ENCODE peak calls at places on chromosomes 7 and 10, in four cellular contexts. J, Z, L and E are unnamed samples.

GRCh38 chr7:104982773-104983619 is 31.0 kb upstream of the KMT2E start:
- DNase-seq in Z (no peak), L (no peak), J (no peak), E (no peak)

GRCh38 chr10:43322769-43323168 is 48.7 kb upstream of the FXYD4 start:
- DNase-seq in J (peak; percentile 86), L (peak; percentile 85), Z (peak; percentile 86), E (peak; percentile 94)

GRCh38 chr10:20100157-20100556 is 283.9 kb downstream of the PLXDC2 start:
- DNase-seq in J (no peak), L (no peak), Z (no peak), E (no peak)

GRCh38 chr10:79483299-79483698 is 29.0 kb upstream of the EIF5AL1 start:
- DNase-seq in J (no peak), L (no peak), Z (no peak), E (no peak)

GRCh38 chr10:122475130-122475529 is 13.8 kb downstream of the HTRA1 start:
- DNase-seq in L (peak; percentile 81), J (peak; percentile 66), Z (peak; percentile 83), E (no peak)

GRCh38 chr7:158923928-158924511 is 67.7 kb downstream of the DYNC2I1 start:
- DNase-seq in L (no peak), J (no peak), Z (peak; percentile 30), E (no peak)

GRCh38 chr7:2982831-2983230 is 60.8 kb downstream of the CARD11 start:
- DNase-seq in L (no peak), J (no peak), Z (no peak), E (no peak)

GRCh38 chr10:111142082-111142481 is 65.3 kb downstream of the ADRA2A start:
- DNase-seq in L (no peak), Z (no peak), J (no peak), E (no peak)

GRCh38 chr7:6392712-6393666 is 54.8 kb downstream of the DAGLB start:
- DNase-seq in L (peak; percentile 34), Z (peak; percentile 66), J (peak; percentile 73), E (peak; percentile 90)

GRCh38 chr7:157561523-157561785 is 224.7 kb downstream of the DNAJB6 start:
- DNase-seq in Z (no peak), J (no peak), L (no peak), E (no peak)

GRCh38 chr10:102752934-102753664 is 9.4 kb downstream of the WBP1L start:
- DNase-seq in J (peak; percentile 50), L (no peak), Z (no peak), E (no peak)

GRCh38 chr7:106871793-106872571 is 6.9 kb downstream of the PIK3CG start:
- DNase-seq in L (no peak), J (no peak), Z (no peak), E (no peak)

GRCh38 chr7:77866791-77867190 is 68.2 kb downstream of the PHTF2 start:
- DNase-seq in Z (no peak), J (no peak), L (no peak), E (no peak)

GRCh38 chr10:8221481-8221880 is 167.0 kb downstream of the GATA3 start:
- DNase-seq in Z (peak; percentile 28), L (no peak), J (peak; percentile 39), E (no peak)

GRCh38 chr10:32060372-32060771 is 4.1 kb upstream of the KIF5B start:
- DNase-seq in J (no peak), L (no peak), Z (no peak), E (no peak)

GRCh38 chr10:79380918-79381775 is 33.9 kb downstream of the PPIF start:
- DNase-seq in J (peak; percentile 18), Z (no peak), L (no peak), E (no peak)

GRCh38 chr10:100728928-100729876 is 16.2 kb upstream of the PAX2 start:
- DNase-seq in J (no peak), Z (no peak), L (no peak), E (no peak)

GRCh38 chr7:20450473-20450872 is 119.8 kb downstream of the ITGB8 start:
- DNase-seq in J (no peak), Z (no peak), L (no peak), E (no peak)

GRCh38 chr10:112958275-112958995 is 8.4 kb downstream of the TCF7L2 start:
- DNase-seq in Z (no peak), L (no peak), J (no peak), E (no peak)
- H3K4me1 ChIP-seq in Z (peaks cover 79% of the 10 kb centered on the region), L (peaks cover 12% of the 10 kb centered on the region), J (peaks cover 20% of the 10 kb centered on the region), E (peaks cover 15% of the 10 kb centered on the region)

DNA sequence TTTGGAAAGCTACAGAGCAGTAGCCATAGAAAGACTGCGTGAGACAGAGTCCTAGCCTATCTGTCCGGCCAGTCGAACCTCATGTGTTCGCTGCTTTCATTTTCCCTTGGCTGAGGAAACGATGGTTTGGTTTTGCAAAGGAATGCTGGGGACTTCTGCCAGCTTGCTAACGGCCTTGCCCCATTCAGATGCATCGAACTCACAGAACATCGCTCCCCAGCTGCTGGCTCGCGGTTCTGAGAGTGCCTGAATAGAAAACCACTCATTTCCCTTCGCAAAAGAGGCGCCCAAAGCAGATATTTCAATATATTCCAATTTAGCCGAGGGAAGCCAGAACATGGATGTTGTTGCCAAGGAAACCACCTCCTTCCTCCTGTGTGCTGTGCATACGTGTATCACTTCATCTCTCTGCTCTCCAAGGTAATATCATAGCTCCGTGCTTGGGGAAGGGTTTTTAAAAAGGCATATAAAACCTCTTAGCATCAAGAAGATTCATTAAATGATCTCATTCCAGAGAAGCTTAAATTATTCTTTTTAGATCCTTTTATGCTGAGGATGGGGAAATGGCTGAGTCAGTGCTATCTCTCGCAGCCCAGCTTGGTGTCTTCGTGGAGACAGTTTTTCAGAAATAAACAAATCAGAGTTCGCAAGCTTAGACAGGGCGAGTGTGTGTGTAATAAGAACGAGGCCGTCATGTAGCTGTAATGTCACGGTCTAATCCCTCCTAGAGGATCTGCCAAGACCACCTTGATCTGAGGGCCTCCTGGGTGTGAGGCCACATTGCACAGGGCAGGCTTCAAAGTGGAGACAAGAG is 215.2 kb downstream of the RPS24 start:
- DNase-seq in J (no peak), L (peak; percentile 40), Z (no peak), E (no peak)
- H3K4me3 ChIP-seq in J (no peak overlapping the region), L (no peak overlapping the region), Z (no peak overlapping the region), E (no peak overlapping the region)

GRCh38 chr10:17229967-17230682 is 2.1 kb downstream of the VIM start:
- DNase-seq in J (peak; percentile 85), L (peak; percentile 81), Z (peak; percentile 82), E (peak; percentile 91)

GRCh38 chr10:17228081-17229015 is at the start of gene VIM:
- DNase-seq in L (peak; percentile 92), J (peak; percentile 89), Z (peak; percentile 88), E (peak; percentile 90)

GRCh38 chr10:17229016-17229716 is 1.1 kb downstream of the VIM start:
- DNase-seq in J (peak; percentile 92), L (peak; percentile 93), Z (peak; percentile 91), E (peak; percentile 88)

GRCh38 chr10:17227367-17228080 is 517 bp upstream of the VIM start:
- DNase-seq in L (no peak), Z (no peak), J (no peak), E (no peak)

GRCh38 chr10:17229717-17229966 is 1.6 kb downstream of the VIM start:
- DNase-seq in Z (no peak), J (no peak), L (no peak), E (no peak)
- H3K36me3 ChIP-seq in Z (peaks cover 42% of the 10 kb centered on the region), J (peaks cover 42% of the 10 kb centered on the region), L (no peaks in the 10 kb centered on the region), E (peaks cover 3% of the 10 kb centered on the region)

DNA sequence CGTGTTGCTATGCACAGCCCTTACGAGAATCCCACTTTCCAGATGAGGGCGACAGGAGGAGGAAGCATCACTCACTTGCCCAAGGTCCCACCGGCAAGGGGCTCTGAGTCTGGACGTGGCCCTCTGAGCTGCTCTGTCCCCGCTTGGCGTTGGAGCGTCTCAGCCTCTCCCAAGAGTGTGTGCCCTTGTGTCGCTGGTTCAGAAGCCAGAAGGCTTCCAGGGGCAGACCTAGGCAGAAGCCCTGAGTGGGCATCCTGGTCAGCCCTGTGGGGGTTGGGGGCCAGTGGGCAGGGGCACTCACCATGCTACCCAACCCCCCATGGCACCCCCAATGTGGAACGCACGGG is 96.7 kb downstream of the LHPP start:
- DNase-seq in Z (no peak), L (no peak), J (no peak), E (no peak)
- H3K4me1 ChIP-seq in Z (peaks cover 43% of the 10 kb centered on the region), L (peaks cover 24% of the 10 kb centered on the region), J (peaks cover 38% of the 10 kb centered on the region), E (peaks cover 14% of the 10 kb centered on the region)

GRCh38 chr10:127904311-127904710 is 2.6 kb upstream of the PTPRE start:
- DNase-seq in Z (no peak), L (no peak), J (no peak), E (peak; percentile 4)
- H3K4me3 ChIP-seq in Z (no peak overlapping the region), L (no peak overlapping the region), J (no peak overlapping the region), E (no peak overlapping the region)

GRCh38 chr7:92489634-92490033 is 11.9 kb upstream of the ERVW-1 start:
- DNase-seq in J (no peak), Z (no peak), L (no peak), E (no peak)
- H3K36me3 ChIP-seq in J (peaks cover 97% of the 10 kb centered on the region), Z (peaks cover 87% of the 10 kb centered on the region), L (no peaks in the 10 kb centered on the region), E (peaks cover 29% of the 10 kb centered on the region)

GRCh38 chr7:29974286-29974685 is 15.3 kb downstream of the SCRN1 start:
- DNase-seq in L (no peak), Z (no peak), J (no peak), E (no peak)
- H3K4me1 ChIP-seq in L (no peaks in the 10 kb centered on the region), Z (peaks cover 17% of the 10 kb centered on the region), J (no peaks in the 10 kb centered on the region), E (no peaks in the 10 kb centered on the region)

GRCh38 chr7:155213955-155214327 is 83.7 kb upstream of the INSIG1 start:
- DNase-seq in L (no peak), J (no peak), Z (no peak), E (no peak)
- H3K4me3 ChIP-seq in L (no peak overlapping the region), J (no peak overlapping the region), Z (no peak overlapping the region), E (no peak overlapping the region)

GRCh38 chr10:108791794-108792474 is 1131.4 kb downstream of the XPNPEP1 start:
- DNase-seq in Z (no peak), L (no peak), J (no peak), E (no peak)
- H3K36me3 ChIP-seq in Z (no peaks in the 10 kb centered on the region), L (no peaks in the 10 kb centered on the region), J (no peaks in the 10 kb centered on the region), E (no peaks in the 10 kb centered on the region)